ENCODE peak calls at places on chromosome 14, in six cellular contexts. F, O, H, D, T and P are unnamed samples.
A peak's percentile ranks its signal among the peaks of the same experiment; 100 is the strongest.

GRCh38 chr14:102799684-102800562 is 22.7 kb downstream of the TRAF3 start:
- DNase-seq in F (no peak), O (no peak), H (no peak), D (no peak), T (no peak), P (no peak)

GRCh38 chr14:77185093-77185465 is 3.5 kb downstream of the TMEM63C start:
- DNase-seq in F (no peak), O (no peak), H (no peak), D (no peak), T (no peak), P (no peak)

GRCh38 chr14:32697704-32698103 is 241.0 kb upstream of the NPAS3 start:
- DNase-seq in F (no peak), O (no peak), H (peak; percentile 46), D (no peak), T (no peak), P (no peak)

GRCh38 chr14:55585854-55586253 is 5.8 kb downstream of the KTN1 start:
- DNase-seq in F (no peak), O (no peak), H (peak; percentile 35), D (no peak), T (no peak), P (no peak)

GRCh38 chr14:69606816-69607215 is 4.6 kb upstream of the SUSD6 start:
- DNase-seq in F (no peak), O (no peak), H (no peak), D (no peak), T (no peak), P (no peak)

GRCh38 chr14:50619569-50620141 is 48.5 kb downstream of the SAV1 start:
- DNase-seq in F (no peak), O (no peak), H (peak; percentile 59), D (no peak), T (no peak), P (no peak)

GRCh38 chr14:95871531-95871930 is 5.1 kb upstream of the TUNAR start:
- DNase-seq in F (no peak), O (no peak), H (no peak), D (no peak), T (no peak), P (no peak)

GRCh38 chr14:103686831-103687485 is 28.3 kb downstream of the XRCC3 start:
- DNase-seq in F (no peak), O (no peak), H (no peak), D (no peak), T (no peak), P (no peak)

GRCh38 chr14:35695647-35696046 is 113.4 kb downstream of the RALGAPA1 start:
- DNase-seq in F (no peak), O (no peak), H (no peak), D (no peak), T (no peak), P (no peak)

GRCh38 chr14:74955229-74955999 is at the start of gene PGF:
- DNase-seq in F (no peak), O (peak; percentile 85), H (peak; percentile 44), D (peak; percentile 80), T (peak; percentile 75), P (peak; percentile 84)

GRCh38 chr14:69048456-69048855 is 69.4 kb upstream of the ACTN1 start:
- DNase-seq in F (no peak), O (no peak), H (no peak), D (no peak), T (peak; percentile 46), P (no peak)

GRCh38 chr14:70045715-70046535 is 142.8 kb downstream of the SLC8A3 start:
- DNase-seq in F (no peak), O (peak; percentile 82), H (peak; percentile 61), D (peak; percentile 81), T (peak; percentile 76), P (peak; percentile 74)

GRCh38 chr14:35335388-35336092 is 43.4 kb downstream of the PSMA6 start:
- DNase-seq in F (no peak), O (peak; percentile 68), H (no peak), D (no peak), T (peak; percentile 79), P (no peak)

GRCh38 chr14:31568151-31568550 is 6.9 kb downstream of the NUBPL start:
- DNase-seq in F (no peak), O (no peak), H (no peak), D (no peak), T (no peak), P (no peak)

GRCh38 chr14:95547626-95548327 is 12.9 kb downstream of the GLRX5 start:
- DNase-seq in F (no peak), O (no peak), H (peak; percentile 56), D (no peak), T (no peak), P (no peak)

GRCh38 chr14:90397401-90398314 is 829 bp downstream of the CALM1 start:
- DNase-seq in F (no peak), O (peak; percentile 79), H (no peak), D (peak; percentile 48), T (peak; percentile 55), P (peak; percentile 68)

GRCh38 chr14:61320806-61321384 is 484 bp upstream of the PRKCH start:
- DNase-seq in F (no peak), O (peak; percentile 60), H (peak; percentile 39), D (no peak), T (no peak), P (no peak)

GRCh38 chr14:67982711-67983608 is 163.4 kb downstream of the RAD51B start:
- DNase-seq in F (no peak), O (no peak), H (no peak), D (no peak), T (no peak), P (no peak)

GRCh38 chr14:28303248-28303647 is 463.3 kb upstream of the FOXG1 start:
- DNase-seq in F (no peak), O (no peak), H (peak; percentile 91), D (no peak), T (no peak), P (no peak)

GRCh38 chr14:76673261-76673660 is 88.0 kb upstream of the VASH1 start:
- DNase-seq in F (no peak), O (no peak), H (no peak), D (no peak), T (no peak), P (no peak)

GRCh38 chr14:71206766-71207371 is 299.6 kb downstream of the PCNX1 start:
- DNase-seq in F (no peak), O (no peak), H (peak; percentile 82), D (no peak), T (peak; percentile 68), P (no peak)

GRCh38 chr14:95034806-95035205 is 122.5 kb downstream of the DICER1 start:
- DNase-seq in F (no peak), O (no peak), H (no peak), D (no peak), T (no peak), P (no peak)

GRCh38 chr14:31265701-31266398 is 58.3 kb upstream of the HECTD1 start:
- DNase-seq in F (no peak), O (no peak), H (peak; percentile 91), D (no peak), T (no peak), P (no peak)

GRCh38 chr14:73825551-73826188 is 26.0 kb upstream of the PTGR2 start:
- DNase-seq in F (peak; percentile 93), O (peak; percentile 96), H (peak; percentile 63), D (peak; percentile 82), T (peak; percentile 92), P (peak; percentile 75)
- TF ChIP-seq CTCF in F (peak; percentile 56), O (peak; percentile 95), H (peak; percentile 89), D (peak; percentile 43), T (peak; percentile 92), P (peak; percentile 85)

GRCh38 chr14:54487771-54488170 is 1.0 kb downstream of the GMFB start:
- DNase-seq in F (no peak), O (no peak), H (peak; percentile 45), D (no peak), T (no peak), P (no peak)

GRCh38 chr14:54488646-54489317 is at the start of gene GMFB:
- DNase-seq in F (peak; percentile 74), O (peak; percentile 97), H (peak; percentile 77), D (peak; percentile 87), T (peak; percentile 93), P (peak; percentile 81)

GRCh38 chr14:54489318-54489683 is 521 bp upstream of the GMFB start:
- DNase-seq in F (no peak), O (no peak), H (no peak), D (no peak), T (no peak), P (no peak)

GRCh38 chr14:54486685-54487084 is 2.1 kb downstream of the GMFB start:
- DNase-seq in F (no peak), O (no peak), H (peak; percentile 25), D (no peak), T (no peak), P (no peak)

DNA sequence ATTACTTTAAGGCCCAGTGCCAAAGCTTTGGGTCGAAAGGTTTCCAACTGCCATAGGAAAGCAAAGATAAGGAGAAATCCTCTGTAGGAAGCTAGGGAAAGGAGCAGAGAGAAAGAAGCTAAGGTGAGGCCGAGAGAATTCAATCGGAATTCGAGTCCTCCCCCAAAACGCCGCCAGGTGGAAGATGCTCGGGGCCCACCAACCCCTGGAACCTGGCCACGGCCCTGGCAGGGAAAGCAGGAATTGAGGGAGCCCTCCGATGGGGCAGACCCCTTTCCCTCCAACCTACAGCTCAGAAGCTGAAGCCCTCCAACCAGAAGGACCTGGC is 498 bp downstream of the GMFB start:
- DNase-seq in F (no peak), O (no peak), H (peak; percentile 17), D (no peak), T (no peak), P (no peak)
- TF ChIP-seq CTCF in F (no peak), O (no peak), H (peak; percentile 23), D (no peak), T (no peak), P (no peak)

DNA sequence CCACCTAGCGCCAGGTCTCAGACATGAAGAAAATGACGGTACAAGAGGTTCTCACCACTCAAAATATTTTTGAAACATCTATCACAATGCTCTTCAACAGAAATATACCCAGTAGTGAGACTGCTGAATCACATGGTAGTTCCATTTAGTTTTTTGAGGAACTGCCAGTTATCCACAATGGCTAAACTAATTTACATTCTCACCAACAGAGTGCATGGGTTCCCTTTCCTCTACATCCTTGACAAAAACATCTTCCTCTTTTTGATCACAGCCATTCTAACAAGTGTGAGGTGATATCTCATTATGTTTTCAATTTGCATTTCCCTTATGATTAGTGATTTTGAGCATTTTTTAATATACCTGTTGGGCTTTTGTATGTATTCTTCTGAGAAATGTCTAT is 5.7 kb upstream of the GPR65 start:
- DNase-seq in F (no peak), O (no peak), H (no peak), D (no peak), T (no peak), P (no peak)
- TF ChIP-seq CTCF in F (no peak), O (no peak), H (no peak), D (no peak), T (no peak), P (no peak)

DNA sequence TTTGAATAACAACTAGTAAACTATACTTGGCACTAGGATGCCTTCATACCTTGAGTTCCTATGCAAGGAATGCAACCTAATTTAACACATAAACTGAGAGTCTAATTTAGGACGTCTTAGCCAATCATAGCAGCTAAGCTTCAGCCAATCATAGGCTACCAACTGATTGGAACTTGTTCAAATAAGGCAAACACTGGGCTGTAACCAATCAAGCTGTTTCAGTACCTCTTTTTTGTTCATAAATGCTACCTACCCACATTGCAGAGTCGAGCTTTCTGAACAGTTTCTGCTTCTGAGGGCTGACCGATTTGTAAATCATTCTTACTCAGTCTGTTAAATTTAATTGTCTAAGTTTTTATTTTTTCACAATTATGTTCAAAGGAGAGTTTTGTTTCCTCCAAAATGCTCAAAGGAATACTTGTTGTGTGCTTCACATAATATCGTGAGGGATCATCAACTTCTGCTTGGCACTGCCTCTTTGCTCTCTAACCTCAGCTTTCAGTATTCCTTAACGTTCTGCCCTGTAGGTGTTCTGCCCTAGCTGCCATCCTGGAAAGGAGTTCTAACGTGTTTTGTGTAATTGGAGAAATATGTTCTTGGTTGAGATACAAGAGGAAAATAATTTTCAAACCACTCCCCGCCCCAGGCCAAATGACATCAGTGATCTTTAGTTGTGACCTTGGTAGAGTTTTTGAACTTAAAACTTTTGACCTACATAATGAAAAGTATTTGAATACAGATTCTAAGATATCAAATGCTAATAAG is 380.4 kb upstream of the MIS18BP1 start:
- DNase-seq in F (no peak), O (no peak), H (peak; percentile 51), D (no peak), T (no peak), P (no peak)
- TF ChIP-seq CTCF in F (no peak), O (no peak), H (no peak), D (no peak), T (no peak), P (no peak)